ENCODE peak calls at places on chromosomes 12 and 14, in nine cellular contexts. X is transverse colon, V is cardiac fibroblast, Z is cardiac muscle cell, R is AG10803, T is right lobe of liver, L is A549, K is AG09309, E is PC-3. C is an unnamed sample.

GRCh38 chr14:38291681-38292459 is 36.0 kb upstream of the CLEC14A start:
- DNase-seq in K (no peak), X (no peak), Z (peak; percentile 33), R (peak; percentile 19), V (peak; percentile 37), L (no peak), E (peak; percentile 13), T (no peak), C (no peak)

GRCh38 chr14:70534904-70535303 is at the start of gene ADAM20:
- DNase-seq in L (no peak), R (no peak), T (no peak), K (no peak), X (no peak), E (no peak), Z (no peak), V (no peak), C (no peak)

GRCh38 chr14:91303091-91303923 is 58.8 kb upstream of the GPR68 start:
- DNase-seq in K (no peak), X (no peak), E (peak; percentile 32), Z (peak; percentile 59), T (no peak), R (no peak), V (peak; percentile 36), L (peak; percentile 46), C (peak; percentile 95)

GRCh38 chr12:52015393-52016081 is 8.8 kb downstream of the TAMALIN start:
- DNase-seq in T (no peak), E (no peak), R (no peak), Z (no peak), X (no peak), K (no peak), L (no peak), V (no peak), C (no peak)

GRCh38 chr12:93136243-93137015 is 207.3 kb upstream of the EEA1 start:
- DNase-seq in Z (no peak), X (no peak), E (no peak), K (no peak), L (no peak), R (no peak), T (no peak), V (no peak), C (no peak)

GRCh38 chr12:14578646-14579045 is 11.0 kb upstream of the PLBD1 start:
- DNase-seq in T (no peak), R (no peak), X (no peak), E (no peak), L (no peak), Z (no peak), K (no peak), V (no peak), C (no peak)

GRCh38 chr14:61337893-61338292 is 16.5 kb downstream of the PRKCH start:
- DNase-seq in X (peak; percentile 36), E (no peak), L (no peak), V (no peak), Z (no peak), K (no peak), T (no peak), R (no peak), C (no peak)

GRCh38 chr12:50224026-50224692 is 57.0 kb upstream of the CERS5 start:
- DNase-seq in E (peak; percentile 93), X (peak; percentile 27), R (peak; percentile 42), L (peak; percentile 63), T (no peak), Z (no peak), V (no peak), K (no peak), C (peak; percentile 41)

GRCh38 chr14:69247691-69248440 is 12.1 kb upstream of the GALNT16 start:
- DNase-seq in E (peak; percentile 11), Z (peak; percentile 76), T (no peak), L (no peak), V (peak; percentile 83), R (peak; percentile 98), X (peak; percentile 24), K (peak; percentile 91), C (no peak)

GRCh38 chr12:125983784-125984510 is 918.7 kb downstream of the AACS start:
- DNase-seq in L (no peak), K (no peak), E (no peak), T (peak; percentile 55), Z (no peak), V (no peak), X (no peak), R (no peak), C (peak; percentile 17)

GRCh38 chr14:22977684-22978486 is 4.5 kb downstream of the AJUBA start:
- DNase-seq in K (no peak), T (peak; percentile 88), E (peak; percentile 92), X (peak; percentile 52), R (peak; percentile 90), Z (peak; percentile 89), L (peak; percentile 80), V (peak; percentile 87), C (peak; percentile 77)

GRCh38 chr12:108717243-108717642 is 14.1 kb downstream of the CORO1C start:
- DNase-seq in T (no peak), E (no peak), X (no peak), K (no peak), V (no peak), R (no peak), L (no peak), Z (no peak), C (no peak)

GRCh38 chr14:91228112-91229004 is 16.1 kb downstream of the GPR68 start:
- DNase-seq in V (peak; percentile 38), E (peak; percentile 85), Z (peak; percentile 39), K (peak; percentile 48), L (no peak), R (peak; percentile 40), T (no peak), X (no peak), C (no peak)

GRCh38 chr12:753401-754237 is 1.2 kb downstream of the WNK1 start:
- DNase-seq in E (no peak), T (peak; percentile 79), X (peak; percentile 63), Z (peak; percentile 32), R (no peak), V (peak; percentile 30), K (no peak), L (no peak), C (peak; percentile 37)

GRCh38 chr14:90305176-90305601 is 26.6 kb downstream of the NRDE2 start:
- DNase-seq in K (no peak), Z (no peak), R (no peak), L (no peak), X (no peak), E (no peak), V (no peak), T (no peak), C (no peak)

GRCh38 chr12:106239241-106239950 is 8.4 kb downstream of the CKAP4 start:
- DNase-seq in V (no peak), T (no peak), Z (no peak), R (no peak), L (no peak), K (no peak), E (no peak), X (no peak), C (no peak)

DNA sequence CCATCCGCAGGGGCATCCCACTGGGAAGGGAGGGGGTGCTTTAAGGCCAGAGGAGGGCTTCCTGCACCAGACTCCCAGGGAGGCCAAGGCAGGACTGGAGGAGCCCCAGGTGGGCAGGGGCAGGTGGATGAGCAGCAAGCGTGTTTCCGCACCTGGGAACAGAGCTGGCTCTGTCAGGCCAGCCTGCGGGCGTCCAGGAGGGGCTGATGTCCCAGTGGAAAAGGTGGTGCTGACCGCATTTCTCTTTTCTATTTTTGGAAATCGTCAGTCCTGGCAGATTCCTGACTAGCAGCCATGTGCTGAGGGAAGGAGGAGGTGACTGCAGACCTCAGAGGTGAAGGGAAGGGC is 27.2 kb downstream of the CHGA start:
- DNase-seq in T (no peak), X (no peak), K (no peak), Z (no peak), E (no peak), L (no peak), R (no peak), V (no peak), C (no peak)
- H3K4me3 ChIP-seq in T (no peak overlapping the region), X (no peak overlapping the region), K (no peak overlapping the region), Z (no peak overlapping the region), E (no peak overlapping the region), L (no peak overlapping the region), R (no peak overlapping the region), V (no peak overlapping the region), C (no peak overlapping the region)

GRCh38 chr12:46370380-46370734 is 2.2 kb downstream of the SLC38A2 start:
- DNase-seq in T (no peak), R (no peak), L (no peak), V (peak; percentile 36), X (no peak), E (peak; percentile 23), Z (peak; percentile 43), K (no peak), C (no peak)

GRCh38 chr12:46371718-46372130 is 849 bp downstream of the SLC38A2 start:
- DNase-seq in X (peak; percentile 71), V (no peak), R (peak; percentile 69), L (peak; percentile 56), E (peak; percentile 35), Z (peak; percentile 68), T (peak; percentile 87), K (no peak), C (peak; percentile 38)

GRCh38 chr12:46369474-46370379 is 2.8 kb downstream of the SLC38A2 start:
- DNase-seq in E (no peak), V (peak; percentile 58), R (no peak), X (no peak), L (no peak), T (no peak), Z (peak; percentile 65), K (no peak), C (no peak)

GRCh38 chr12:46372131-46372851 is at the start of gene SLC38A2:
- DNase-seq in Z (peak; percentile 96), T (peak; percentile 99), E (peak; percentile 93), K (peak; percentile 70), L (peak; percentile 87), R (peak; percentile 94), X (peak; percentile 99), V (peak; percentile 97), C (peak; percentile 95)

GRCh38 chr12:46370792-46371717 is 1.5 kb downstream of the SLC38A2 start:
- DNase-seq in R (peak; percentile 82), Z (peak; percentile 91), X (peak; percentile 93), L (peak; percentile 84), V (peak; percentile 91), T (peak; percentile 93), K (no peak), E (peak; percentile 91), C (peak; percentile 84)
- TF ChIP-seq CTCF in R (no peak), Z (no peak), X (no peak), L (no peak), V (no peak), T (peak; percentile 25), K (no peak), E (no peak), C (no peak)

GRCh38 chr14:101595887-101596721 is 34.8 kb downstream of the DIO3 start:
- DNase-seq in L (no peak), Z (no peak), V (no peak), K (no peak), R (no peak), X (peak; percentile 14), T (no peak), E (no peak), C (no peak)
- H3K4me3 ChIP-seq in L (no peak overlapping the region), Z (no peak overlapping the region), V (no peak overlapping the region), K (no peak overlapping the region), R (no peak overlapping the region), X (no peak overlapping the region), T (no peak overlapping the region), E (no peak overlapping the region), C (no peak overlapping the region)

DNA sequence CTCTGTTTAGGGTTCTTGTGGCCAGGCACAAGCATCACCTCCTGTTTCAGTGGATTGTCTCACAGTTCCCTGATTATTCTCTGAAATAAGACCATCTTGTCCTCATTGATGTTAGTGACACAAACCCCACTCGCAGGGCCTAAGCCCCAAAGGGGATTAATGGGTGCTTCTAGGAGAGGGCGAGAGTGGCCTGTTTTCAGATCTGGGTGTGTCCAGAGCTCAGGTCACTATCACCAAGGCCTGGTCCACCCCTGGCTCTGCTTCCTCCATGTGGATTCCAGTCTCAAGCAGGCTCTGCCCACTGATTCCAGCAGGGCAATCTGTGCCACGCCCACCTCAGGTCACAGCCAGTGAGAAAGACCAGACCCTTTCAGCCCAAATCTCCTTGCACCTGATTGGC is 361.9 kb downstream of the ADGRD1 start:
- DNase-seq in V (no peak), T (no peak), K (no peak), Z (no peak), R (no peak), L (no peak), X (no peak), E (no peak), C (peak; percentile 26)
- TF ChIP-seq CTCF in V (no peak), T (no peak), K (no peak), Z (no peak), R (no peak), L (no peak), X (no peak), E (no peak), C (no peak)